ENCODE peak calls at places on chromosomes 13 and 19, in four cellular contexts. O, T, P and F are unnamed samples.

GRCh38 chr19:37855098-37855497 is 51.3 kb downstream of the WDR87 start:
- DNase-seq in P (peak; percentile 12), T (no peak), O (peak; percentile 58), F (no peak)

GRCh38 chr19:35931161-35931873 is 4.9 kb upstream of the LRFN3 start:
- DNase-seq in P (peak; percentile 97), T (peak; percentile 98), O (peak; percentile 97), F (peak; percentile 100)

GRCh38 chr19:33430674-33431277 is 57.3 kb downstream of the CEBPG start:
- DNase-seq in O (peak; percentile 89), T (no peak), P (peak; percentile 39), F (peak; percentile 72)

GRCh38 chr19:10701955-10702307 is 692 bp downstream of the QTRT1 start:
- DNase-seq in O (no peak), T (no peak), P (no peak), F (no peak)

GRCh38 chr19:39270091-39270871 is 2.1 kb downstream of the IFNL2 start:
- DNase-seq in O (peak; percentile 16), P (no peak), T (no peak), F (no peak)

GRCh38 chr19:21028969-21029268 is 8.5 kb downstream of the ZNF430 start:
- DNase-seq in O (no peak), P (no peak), T (no peak), F (no peak)

GRCh38 chr19:29098863-29099481 is 114.0 kb downstream of the UQCRFS1 start:
- DNase-seq in O (no peak), P (peak; percentile 41), T (peak; percentile 54), F (no peak)

GRCh38 chr19:16899566-16900075 is 10.8 kb downstream of the F2RL3 start:
- DNase-seq in P (peak; percentile 8), O (no peak), T (no peak), F (peak; percentile 29)

GRCh38 chr13:34863360-34864135 is 78.5 kb upstream of the NBEA start:
- DNase-seq in P (peak; percentile 97), O (no peak), T (no peak), F (peak; percentile 37)

GRCh38 chr19:10975374-10976036 is 14.7 kb downstream of the SMARCA4 start:
- DNase-seq in O (no peak), P (no peak), T (no peak), F (no peak)

GRCh38 chr13:29502391-29503008 is 93.0 kb downstream of the SLC7A1 start:
- DNase-seq in O (no peak), P (no peak), T (no peak), F (no peak)
- H3K36me3 ChIP-seq in O (no peaks in the 10 kb centered on the region), P (no peaks in the 10 kb centered on the region), T (no peaks in the 10 kb centered on the region), F (no peaks in the 10 kb centered on the region)

DNA sequence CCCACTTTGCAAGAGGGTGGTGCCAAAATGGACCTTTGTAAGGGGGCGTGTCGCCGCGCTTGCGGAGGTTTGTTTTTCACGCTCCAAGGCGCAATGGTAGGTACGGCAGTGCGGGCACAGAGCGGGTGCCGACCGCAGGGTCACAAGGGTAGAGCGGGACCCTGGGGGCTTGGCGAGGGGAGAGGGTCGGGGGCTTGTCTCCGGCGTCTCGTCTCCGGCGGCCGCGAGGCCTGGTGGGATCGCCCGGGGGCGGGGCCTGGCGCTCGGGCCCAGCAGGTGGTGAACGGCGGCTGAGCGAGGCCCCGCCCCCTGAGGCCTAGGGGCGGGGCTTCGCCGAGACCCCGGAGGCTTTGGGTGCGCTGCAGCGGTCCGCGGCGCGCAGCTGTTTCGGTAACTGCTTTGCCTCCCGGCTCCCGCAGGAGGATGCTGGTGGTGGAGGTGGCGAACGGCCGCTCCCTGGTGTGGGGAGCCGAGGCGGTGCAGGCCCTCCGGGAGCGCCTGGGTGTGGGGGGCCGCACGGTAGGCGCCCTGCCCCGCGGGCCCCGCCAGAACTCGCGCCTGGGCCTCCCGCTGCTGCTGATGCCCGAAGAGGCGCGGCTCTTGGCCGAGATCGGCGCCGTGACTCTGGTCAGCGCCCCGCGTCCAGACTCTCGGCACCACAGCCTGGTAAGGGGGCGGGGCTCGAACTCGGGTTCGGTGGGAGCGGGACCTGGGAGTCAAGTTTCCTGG is at the start of gene TSEN34:
- DNase-seq in O (peak; percentile 94), T (peak; percentile 76), P (no peak), F (peak; percentile 61)
- H3K36me3 ChIP-seq in O (peaks cover 5% of the 10 kb centered on the region), T (peaks cover 33% of the 10 kb centered on the region), P (peaks cover 8% of the 10 kb centered on the region), F (no peaks in the 10 kb centered on the region)

GRCh38 chr19:15456441-15456840 is 6.7 kb upstream of the WIZ start:
- DNase-seq in O (no peak), T (no peak), P (no peak), F (no peak)

GRCh38 chr19:15457701-15458484 is 6.5 kb downstream of the RASAL3 start:
- DNase-seq in P (no peak), T (no peak), O (no peak), F (no peak)

GRCh38 chr19:15454371-15454800 is 4.6 kb upstream of the WIZ start:
- DNase-seq in T (no peak), O (no peak), P (no peak), F (no peak)

GRCh38 chr19:15455996-15456395 is 6.2 kb upstream of the WIZ start:
- DNase-seq in O (no peak), T (no peak), P (no peak), F (no peak)

DNA sequence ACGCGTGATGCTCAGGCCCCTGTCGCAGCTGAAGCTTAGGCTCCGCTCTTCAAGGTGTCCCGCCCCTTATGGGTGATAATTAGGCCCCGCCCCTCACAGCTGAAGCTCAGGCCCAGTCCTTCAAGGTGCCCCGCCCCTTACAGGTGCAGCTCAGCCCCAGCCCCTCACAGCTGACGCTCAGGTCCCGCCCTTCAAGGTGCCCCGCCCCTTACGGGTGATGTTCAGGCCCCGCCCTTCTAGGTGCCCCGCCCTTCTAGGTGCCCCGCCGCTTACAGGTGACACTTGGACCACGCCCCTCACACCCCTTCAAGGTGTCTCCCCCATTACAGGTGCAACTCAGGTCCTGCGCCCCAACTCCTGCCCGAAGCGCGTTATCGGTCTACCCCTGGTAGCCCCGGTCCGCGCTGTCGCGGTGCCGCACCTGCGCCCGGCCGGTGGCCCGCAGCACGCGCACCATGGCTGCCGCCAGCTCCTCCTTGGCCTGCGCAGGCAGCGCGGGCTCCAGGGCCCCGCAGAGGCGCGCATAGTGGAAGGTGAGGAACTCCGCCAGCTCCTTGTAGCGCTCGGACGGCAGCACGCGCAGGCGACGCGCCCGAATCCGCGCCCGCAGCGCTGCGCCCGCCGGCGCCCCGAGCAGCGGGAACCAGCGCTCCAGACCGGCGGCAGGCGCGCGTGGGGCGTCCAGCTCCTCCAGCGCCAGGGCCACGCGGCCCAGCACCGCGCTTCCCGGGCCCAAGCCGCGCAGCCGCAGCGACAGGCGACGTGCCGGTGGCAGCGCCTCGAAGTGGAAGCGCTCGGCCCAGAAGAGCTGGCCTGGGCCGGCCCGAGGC is 7.3 kb downstream of the RASAL3 start:
- DNase-seq in P (peak; percentile 19), O (no peak), T (no peak), F (no peak)
- H3K36me3 ChIP-seq in P (no peaks in the 10 kb centered on the region), O (no peaks in the 10 kb centered on the region), T (no peaks in the 10 kb centered on the region), F (no peaks in the 10 kb centered on the region)

DNA sequence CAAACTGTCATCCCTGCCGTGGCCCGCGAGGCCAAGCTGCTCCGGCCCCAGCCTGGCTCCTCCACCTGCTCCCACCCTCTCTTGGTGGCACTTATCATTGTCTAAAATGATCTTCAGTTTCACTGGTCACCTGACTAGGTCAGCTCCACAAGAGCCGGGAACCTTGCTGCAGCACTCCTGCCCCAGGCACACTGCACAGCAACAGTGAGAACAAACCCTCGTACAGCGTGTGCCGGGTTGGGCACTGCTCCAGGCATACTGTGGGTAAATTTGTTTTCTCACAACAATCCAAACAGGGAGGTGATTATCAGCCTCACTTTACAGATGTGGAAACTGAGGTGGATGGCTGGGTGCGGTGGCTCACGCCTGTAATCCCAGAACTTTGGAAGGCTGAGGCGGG is 8.9 kb downstream of the DEDD2 start:
- DNase-seq in T (no peak), O (no peak), P (no peak), F (no peak)
- H3K36me3 ChIP-seq in T (peaks cover 100% of the 10 kb centered on the region), O (peaks cover 57% of the 10 kb centered on the region), P (peaks cover 17% of the 10 kb centered on the region), F (peaks cover 4% of the 10 kb centered on the region)

GRCh38 chr19:57620673-57621348 is 6.8 kb downstream of the ZNF134 start:
- DNase-seq in T (no peak), P (no peak), O (no peak), F (no peak)

GRCh38 chr19:57623091-57623490 is 9.0 kb downstream of the ZNF134 start:
- DNase-seq in P (no peak), T (no peak), O (no peak), F (no peak)
- H3K36me3 ChIP-seq in P (peaks cover 33% of the 10 kb centered on the region), T (peaks cover 76% of the 10 kb centered on the region), O (peaks cover 33% of the 10 kb centered on the region), F (peaks cover 6% of the 10 kb centered on the region)